ENCODE peak calls at places on chromosomes 2 and 18, in ten cellular contexts. K is adrenal gland; X is neural progenitor cell; G is effector memory CD4-positive, alpha-beta T cell; J is stomach; S is HCT116; I is Peyer's patch; C is CD8-positive, alpha-beta T cell; O is Karpas-422; M is uterus. R is an unnamed sample. For H3K36me3, the result is how much of the 10 kb centered on the place peaks cover.

GRCh38 chr2:26807788-26808460 is 22.1 kb downstream of the CENPA start:
- DNase-seq in K (no peak), X (peak), G (no peak), J (no peak), S (no peak), I (no peak), C (no peak), O (no peak), M (no peak), R (no peak)

GRCh38 chr2:127371037-127371436 is 16.7 kb downstream of the MAP3K2 start:
- DNase-seq in K (no peak), X (no peak), G (no peak), J (no peak), S (peak), I (no peak), C (no peak), O (no peak), M (peak), R (no peak)

GRCh38 chr18:57210101-57210661 is 63.3 kb downstream of the BOD1L2 start:
- DNase-seq in K (peak), X (peak), G (no peak), J (peak), S (peak), I (peak), C (no peak), O (no peak), M (no peak), R (peak)

GRCh38 chr2:113073325-113073834 is 5.6 kb downstream of the IL1F10 start:
- DNase-seq in K (no peak), X (no peak), G (no peak), J (no peak), S (no peak), I (no peak), C (no peak), O (no peak), M (no peak), R (no peak)

GRCh38 chr2:124320072-124320471 is 295.0 kb downstream of the CNTNAP5 start:
- DNase-seq in K (no peak), X (no peak), G (no peak), J (no peak), S (no peak), I (no peak), C (no peak), O (no peak), M (no peak), R (no peak)

GRCh38 chr2:24771099-24771498 is 22.1 kb downstream of the PTRHD1 start:
- DNase-seq in K (no peak), X (no peak), G (no peak), J (no peak), S (no peak), I (no peak), C (no peak), O (no peak), M (no peak), R (no peak)

GRCh38 chr2:190812506-190813294 is 67.9 kb upstream of the GLS start:
- DNase-seq in K (no peak), X (no peak), G (no peak), J (no peak), S (no peak), I (no peak), C (no peak), O (no peak), M (no peak), R (no peak)

GRCh38 chr18:56382541-56382940 is 255.9 kb downstream of the TXNL1 start:
- DNase-seq in K (no peak), X (peak), G (no peak), J (no peak), S (no peak), I (no peak), C (no peak), O (no peak), M (no peak), R (no peak)

GRCh38 chr2:213806125-213806726 is 522.0 kb downstream of the SPAG16 start:
- DNase-seq in K (no peak), X (peak), G (no peak), J (no peak), S (no peak), I (no peak), C (no peak), O (peak), M (no peak), R (no peak)

GRCh38 chr18:23883277-23883790 is 131.2 kb upstream of the TTC39C start:
- DNase-seq in K (no peak), X (no peak), G (no peak), J (no peak), S (no peak), I (no peak), C (no peak), O (no peak), M (no peak), R (no peak)

GRCh38 chr2:214810670-214811069 is 1.2 kb upstream of the BARD1 start:
- DNase-seq in K (peak), X (no peak), G (no peak), J (no peak), S (no peak), I (peak), C (no peak), O (no peak), M (peak), R (peak)

GRCh38 chr2:9797086-9797485 is 46.2 kb upstream of the TAF1B start:
- DNase-seq in K (no peak), X (no peak), G (no peak), J (no peak), S (no peak), I (no peak), C (no peak), O (no peak), M (no peak), R (no peak)

GRCh38 chr18:3554091-3554601 is 104.2 kb downstream of the TGIF1 start:
- DNase-seq in K (no peak), X (peak), G (no peak), J (no peak), S (no peak), I (no peak), C (no peak), O (peak), M (no peak), R (no peak)

GRCh38 chr2:121195036-121195435 is 90.0 kb downstream of the TFCP2L1 start:
- DNase-seq in K (no peak), X (no peak), G (no peak), J (no peak), S (no peak), I (no peak), C (no peak), O (no peak), M (no peak), R (no peak)

GRCh38 chr18:7766817-7767216 is 199.7 kb downstream of the PTPRM start:
- DNase-seq in K (no peak), X (no peak), G (no peak), J (no peak), S (no peak), I (no peak), C (no peak), O (no peak), M (no peak), R (no peak)

GRCh38 chr2:139685590-139685989 is 905.4 kb upstream of the NXPH2 start:
- DNase-seq in K (no peak), X (no peak), G (no peak), J (no peak), S (no peak), I (no peak), C (no peak), O (no peak), M (no peak), R (no peak)

GRCh38 chr18:6752200-6752873 is 22.8 kb downstream of the ARHGAP28 start:
- DNase-seq in K (no peak), X (peak), G (no peak), J (no peak), S (no peak), I (no peak), C (no peak), O (no peak), M (no peak), R (no peak)

GRCh38 chr18:76518073-76518472 is 23.0 kb upstream of the ZNF516 start:
- DNase-seq in K (no peak), X (peak), G (no peak), J (no peak), S (no peak), I (no peak), C (no peak), O (no peak), M (no peak), R (no peak)

GRCh38 chr2:71277536-71278103 is 50.7 kb upstream of the PAIP2B start:
- DNase-seq in K (peak), X (peak), G (no peak), J (no peak), S (peak), I (no peak), C (no peak), O (no peak), M (no peak), R (peak)

GRCh38 chr2:230416061-230416721 is at the start of gene SP100:
- DNase-seq in K (peak), X (no peak), G (peak), J (peak), S (peak), I (peak), C (peak), O (peak), M (peak), R (peak)

GRCh38 chr18:79625924-79626561 is 53.6 kb upstream of the CTDP1 start:
- DNase-seq in K (no peak), X (no peak), G (no peak), J (no peak), S (no peak), I (no peak), C (no peak), O (peak), M (peak), R (no peak)

GRCh38 chr2:128644745-128645256 is 326.1 kb upstream of the HS6ST1 start:
- DNase-seq in K (no peak), X (peak), G (no peak), J (peak), S (no peak), I (no peak), C (no peak), O (no peak), M (no peak), R (no peak)

GRCh38 chr2:200408428-200409311 is 101.2 kb downstream of the KCTD18 start:
- DNase-seq in K (no peak), X (no peak), G (no peak), J (peak), S (peak), I (peak), C (no peak), O (no peak), M (no peak), R (peak)

GRCh38 chr2:122423934-122424333 is 668.5 kb downstream of the TSN start:
- DNase-seq in K (no peak), X (no peak), G (no peak), J (no peak), S (no peak), I (no peak), C (no peak), O (no peak), M (no peak), R (no peak)

GRCh38 chr18:45851196-45851925 is 25.9 kb downstream of the SIGLEC15 start:
- DNase-seq in K (no peak), X (no peak), G (no peak), J (no peak), S (no peak), I (no peak), C (no peak), O (no peak), M (no peak), R (no peak)

GRCh38 chr2:157866666-157867642 is 9.2 kb downstream of the ACVR1 start:
- DNase-seq in K (no peak), X (no peak), G (no peak), J (no peak), S (no peak), I (no peak), C (no peak), O (no peak), M (no peak), R (no peak)

GRCh38 chr2:202023904-202024266 is 9.8 kb upstream of the FZD7 start:
- DNase-seq in K (no peak), X (no peak), G (no peak), J (no peak), S (no peak), I (no peak), C (no peak), O (no peak), M (no peak), R (no peak)

DNA sequence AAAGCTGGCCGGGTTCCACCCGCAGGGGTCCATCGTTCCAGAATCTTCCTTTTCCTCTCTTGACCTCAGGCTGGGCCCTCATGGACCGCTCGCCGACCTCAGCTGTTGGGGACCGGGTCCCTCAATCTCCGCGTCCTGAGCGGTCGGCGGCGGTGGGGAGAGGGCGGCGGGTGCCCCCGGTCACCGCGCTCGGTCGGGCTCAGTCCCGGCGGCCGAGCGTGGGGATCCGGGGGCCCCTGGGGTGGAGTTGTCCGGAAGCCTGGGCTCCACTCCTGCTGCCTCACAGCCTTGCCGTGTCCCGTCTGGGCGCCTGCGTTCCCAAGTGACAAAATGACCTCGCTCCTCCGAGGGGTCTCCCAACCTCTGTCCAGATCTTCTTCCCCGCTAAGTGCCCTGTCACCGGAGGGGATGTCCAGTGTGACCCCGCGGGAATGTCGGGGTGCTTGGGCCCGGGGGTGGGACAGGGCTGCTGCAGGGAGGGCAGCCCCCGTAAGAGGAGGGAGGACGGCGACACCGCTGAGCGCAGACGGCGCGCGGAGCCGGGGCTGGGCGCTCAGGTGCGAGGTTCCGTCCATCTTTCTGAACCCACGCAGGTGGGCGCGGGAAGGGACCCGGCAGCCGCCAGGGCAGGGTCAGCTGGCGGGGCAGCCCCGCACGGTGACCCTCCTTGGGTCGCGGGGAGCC is 16.0 kb upstream of the E2F6 start:
- DNase-seq in K (no peak), X (peak), G (no peak), J (no peak), S (no peak), I (no peak), C (no peak), O (no peak), M (no peak), R (no peak)
- H3K36me3 ChIP-seq in K (under half), X (under half), G (under half), J (under half), S (under half), I (under half), C (under half), O (under half), M (under half), R (under half)

GRCh38 chr2:184549153-184549552 is 49.2 kb upstream of the ZNF804A start:
- DNase-seq in K (no peak), X (no peak), G (no peak), J (no peak), S (no peak), I (no peak), C (no peak), O (no peak), M (no peak), R (no peak)
- H3K27ac ChIP-seq in K (no peak), X (no peak), G (no peak), J (no peak), S (no peak), I (no peak), C (no peak), O (no peak), M (no peak), R (no peak)

DNA sequence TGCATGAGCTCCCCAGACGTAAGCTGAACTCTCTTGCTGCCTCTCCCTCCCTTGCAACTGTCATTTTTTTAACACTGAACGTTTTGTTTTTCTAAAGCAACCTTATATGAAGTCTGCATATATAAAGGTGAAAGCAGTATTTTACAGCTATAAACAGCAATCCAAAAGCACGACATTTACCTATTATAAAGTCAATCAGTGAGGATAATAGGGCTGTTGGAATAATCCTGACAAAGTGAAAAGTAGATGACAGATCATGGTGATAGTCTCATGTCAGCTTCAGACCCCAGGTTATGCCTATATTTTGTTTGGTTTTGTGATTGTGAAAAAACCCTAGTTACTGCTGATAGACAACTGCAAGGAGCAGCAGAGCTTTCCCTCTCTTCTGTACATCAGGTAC is 195.8 kb downstream of the TNS1 start:
- DNase-seq in K (no peak), X (no peak), G (no peak), J (no peak), S (no peak), I (no peak), C (no peak), O (no peak), M (no peak), R (no peak)
- H3K36me3 ChIP-seq in K (half or more), X (under half), G (under half), J (half or more), S (under half), I (half or more), C (under half), O (under half), M (under half), R (under half)

DNA sequence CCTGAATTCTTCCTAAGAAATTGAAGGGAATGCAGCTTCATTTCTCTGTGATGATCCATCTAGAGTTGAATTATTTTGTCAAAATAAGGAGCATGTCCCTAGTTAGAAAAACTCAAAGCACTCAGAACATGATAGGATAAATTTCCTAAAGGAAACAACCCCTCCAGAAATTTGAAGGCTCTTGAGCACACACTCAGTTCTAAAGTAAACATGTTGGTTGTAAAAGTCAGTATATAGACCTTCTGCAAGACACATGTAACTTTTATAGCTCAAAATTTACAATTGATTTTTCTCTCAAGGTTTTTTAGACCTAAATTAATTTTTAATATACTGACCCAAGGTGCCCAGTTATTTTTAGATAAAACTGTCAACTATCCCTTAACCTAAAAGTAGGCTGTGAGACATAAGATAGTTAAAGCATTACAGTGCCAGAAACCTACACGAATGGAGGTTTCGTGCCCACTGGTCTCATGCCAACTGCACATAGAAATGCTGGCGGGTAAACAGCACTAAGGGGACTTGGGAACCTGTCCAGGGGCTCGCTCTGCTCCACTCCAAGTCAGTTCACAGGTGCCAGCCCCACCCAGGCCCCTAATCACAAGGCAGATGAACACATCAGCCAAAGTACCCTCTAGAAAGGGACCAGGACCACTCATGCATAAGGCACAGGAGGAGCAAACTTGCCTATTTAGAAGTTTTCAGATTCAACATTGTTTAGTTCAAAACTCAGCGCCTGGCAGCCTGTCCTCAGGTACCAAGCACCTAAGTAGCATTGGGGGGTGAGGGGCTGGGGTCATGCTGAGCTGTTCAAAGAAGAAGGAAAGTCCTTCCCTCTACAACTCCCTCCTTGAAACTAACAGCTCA is 106.5 kb downstream of the SMC6 start:
- DNase-seq in K (no peak), X (no peak), G (no peak), J (peak), S (no peak), I (no peak), C (no peak), O (no peak), M (no peak), R (peak)
- H3K27ac ChIP-seq in K (no peak), X (no peak), G (no peak), J (no peak), S (no peak), I (no peak), C (no peak), O (peak), M (no peak), R (peak)

DNA sequence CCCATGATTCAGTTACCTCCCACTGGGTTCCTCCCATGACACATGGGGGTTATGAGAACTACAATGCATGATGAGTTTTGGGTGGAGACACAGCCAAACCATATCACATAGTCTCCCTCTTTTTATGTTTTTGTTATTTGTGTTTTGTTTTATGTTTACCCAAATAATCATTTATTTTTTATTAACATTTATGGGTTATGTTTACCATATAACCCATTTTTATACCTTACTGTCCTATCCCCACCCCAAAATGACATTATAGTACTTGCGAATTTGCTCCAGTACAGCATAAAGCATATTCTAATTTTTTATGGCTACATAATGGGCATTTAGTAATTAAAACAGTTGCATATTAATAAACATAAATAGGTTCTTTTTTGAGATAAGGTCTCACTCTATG is 61.9 kb upstream of the TTC27 start:
- DNase-seq in K (no peak), X (no peak), G (no peak), J (no peak), S (no peak), I (no peak), C (no peak), O (no peak), M (no peak), R (no peak)
- H3K36me3 ChIP-seq in K (under half), X (under half), G (under half), J (half or more), S (under half), I (under half), C (under half), O (under half), M (under half), R (under half)

DNA sequence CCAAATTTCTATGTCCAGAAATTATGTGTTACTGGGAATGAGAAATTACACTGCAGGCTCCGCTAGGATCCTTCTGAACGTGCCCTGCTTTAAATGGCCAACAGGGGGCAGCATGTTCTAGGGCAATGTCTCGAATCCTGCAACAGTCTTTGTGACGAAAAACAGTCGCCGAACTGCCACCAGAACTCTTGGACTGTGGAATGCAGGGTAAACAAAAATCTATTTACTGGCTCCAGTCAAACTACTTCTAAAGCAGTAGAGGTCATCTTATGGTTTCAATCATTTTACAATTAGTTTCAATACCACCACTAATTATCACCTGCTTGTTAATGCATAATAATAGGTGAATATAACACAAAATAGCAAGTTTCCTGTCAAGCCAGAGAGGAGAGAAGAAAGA is 9.8 kb upstream of the ZNF397 start:
- DNase-seq in K (peak), X (peak), G (peak), J (peak), S (peak), I (peak), C (peak), O (peak), M (peak), R (peak)
- H3K27ac ChIP-seq in K (no peak), X (no peak), G (no peak), J (no peak), S (no peak), I (no peak), C (no peak), O (no peak), M (no peak), R (no peak)